ENCODE peak calls at places on chromosomes 12 and 14, in four cellular contexts. I is K562, R is HepG2, Q is GM12878. H is an unnamed sample.

GRCh38 chr12:94650143-94651056 is at the start of gene TMCC3:
- DNase-seq in I (no peak), R (no peak), Q (no peak), H (no peak)

GRCh38 chr14:36238666-36239363 is 62.3 kb upstream of the PTCSC3 start:
- DNase-seq in I (no peak), R (no peak), Q (no peak), H (no peak)

GRCh38 chr12:108559748-108560147 is 1.2 kb downstream of the SART3 start:
- DNase-seq in I (peak), R (no peak), Q (no peak), H (no peak)

GRCh38 chr12:84875241-84875640 is 37.4 kb downstream of the SLC6A15 start:
- DNase-seq in I (no peak), R (no peak), Q (no peak), H (no peak)

GRCh38 chr14:84490081-84490480 is 1039.9 kb upstream of the FLRT2 start:
- DNase-seq in I (no peak), R (no peak), Q (no peak), H (no peak)

GRCh38 chr14:25406818-25407217 is 356.9 kb upstream of the STXBP6 start:
- DNase-seq in I (no peak), R (peak), Q (no peak), H (no peak)

GRCh38 chr14:61927521-61927920 is 165.3 kb downstream of the SNAPC1 start:
- DNase-seq in I (no peak), R (no peak), Q (no peak), H (no peak)

GRCh38 chr14:105323663-105324062 is 9.1 kb downstream of the PACS2 start:
- DNase-seq in I (no peak), R (no peak), Q (no peak), H (no peak)

GRCh38 chr14:47705683-47706082 is 30.3 kb upstream of the MDGA2 start:
- DNase-seq in I (no peak), R (peak), Q (no peak), H (no peak)

GRCh38 chr12:58455146-58455545 is 465.2 kb downstream of the LRIG3 start:
- DNase-seq in I (no peak), R (no peak), Q (no peak), H (no peak)

GRCh38 chr12:45547132-45547531 is 182.4 kb upstream of the ARID2 start:
- DNase-seq in I (no peak), R (no peak), Q (no peak), H (no peak)

GRCh38 chr12:45543887-45544286 is 185.6 kb upstream of the ARID2 start:
- DNase-seq in I (peak), R (peak), Q (peak), H (peak)

GRCh38 chr12:45546545-45546944 is 183.0 kb upstream of the ARID2 start:
- DNase-seq in I (no peak), R (no peak), Q (no peak), H (no peak)

GRCh38 chr12:45549503-45549902 is 180.0 kb upstream of the ARID2 start:
- DNase-seq in I (no peak), R (no peak), Q (no peak), H (no peak)

GRCh38 chr12:45547822-45548221 is 181.7 kb upstream of the ARID2 start:
- DNase-seq in I (no peak), R (no peak), Q (no peak), H (no peak)
- TF ChIP-seq ZBTB33 in I (no peak), R (no peak), Q (no peak), H (no peak)

GRCh38 chr14:66979083-66979974 is 209.9 kb upstream of the GARIN2 start:
- DNase-seq in I (no peak), R (no peak), Q (no peak), H (no peak)
- TF ChIP-seq ZNF274 in I (no peak), R (no peak), Q (no peak), H (no peak)

DNA sequence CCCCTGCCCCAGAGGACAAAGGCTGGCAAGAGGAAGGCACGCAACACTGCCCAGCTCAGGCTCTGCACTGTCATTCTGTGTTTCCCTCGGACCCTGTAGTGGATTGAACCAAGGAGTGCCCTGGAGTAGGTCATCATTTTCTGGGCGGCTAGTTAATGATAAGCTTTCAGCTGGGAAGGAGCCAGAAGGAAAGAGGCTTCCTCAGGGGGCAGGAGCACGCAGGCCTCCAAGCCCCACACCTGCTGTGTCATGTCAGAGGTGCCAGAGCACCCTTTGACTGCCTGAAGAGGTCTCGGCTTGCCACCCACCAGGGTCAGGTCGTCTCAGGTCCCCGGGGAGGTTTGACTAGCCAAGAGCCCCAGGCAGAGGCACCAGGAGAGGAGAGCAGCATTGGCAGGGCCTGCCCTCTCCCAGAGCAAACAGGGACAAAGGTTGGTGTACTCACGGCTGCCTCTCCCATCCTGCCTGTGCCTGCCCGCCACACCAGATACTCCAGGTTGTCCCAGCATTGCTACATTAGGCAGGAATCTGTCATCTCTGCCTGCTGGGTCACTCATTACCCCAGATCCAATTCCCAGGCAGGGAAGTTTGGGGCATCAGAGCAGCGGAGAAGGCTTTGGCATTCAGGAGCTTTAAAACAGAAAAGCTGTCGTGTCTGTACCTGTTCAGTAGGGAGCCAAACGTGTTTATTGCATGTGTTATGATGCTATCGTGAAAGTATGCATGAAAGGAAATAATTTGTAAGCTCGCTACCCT is 33.5 kb upstream of the ATP2A2 start:
- DNase-seq in I (no peak), R (peak), Q (no peak), H (no peak)
- TF ChIP-seq ZBTB33 in I (no peak), R (no peak), Q (no peak), H (no peak)

GRCh38 chr12:113056631-113057488 is at the start of gene DTX1:
- DNase-seq in I (no peak), R (no peak), Q (no peak), H (no peak)
- TF ChIP-seq ZNF274 in I (no peak), R (no peak), Q (no peak), H (no peak)

GRCh38 chr14:73467800-73468199 is 9.5 kb upstream of the NUMB start:
- DNase-seq in I (no peak), R (no peak), Q (no peak), H (no peak)
- TF ChIP-seq ZBTB33 in I (no peak), R (no peak), Q (no peak), H (no peak)

GRCh38 chr12:8827551-8828347 is 5.3 kb downstream of the A2ML1 start:
- DNase-seq in I (no peak), R (no peak), Q (no peak), H (no peak)

GRCh38 chr12:8822298-8822697 is at the start of gene A2ML1:
- DNase-seq in I (no peak), R (no peak), Q (no peak), H (no peak)

GRCh38 chr12:8828514-8829127 is 6.2 kb downstream of the A2ML1 start:
- DNase-seq in I (no peak), R (no peak), Q (no peak), H (no peak)

GRCh38 chr12:8819676-8819980 is 2.8 kb upstream of the A2ML1 start:
- DNase-seq in I (peak), R (no peak), Q (no peak), H (no peak)

GRCh38 chr12:8823565-8824300 is 1.3 kb downstream of the A2ML1 start:
- DNase-seq in I (peak), R (no peak), Q (no peak), H (peak)
- TF ChIP-seq ZNF274 in I (no peak), R (no peak), Q (no peak), H (no peak)

DNA sequence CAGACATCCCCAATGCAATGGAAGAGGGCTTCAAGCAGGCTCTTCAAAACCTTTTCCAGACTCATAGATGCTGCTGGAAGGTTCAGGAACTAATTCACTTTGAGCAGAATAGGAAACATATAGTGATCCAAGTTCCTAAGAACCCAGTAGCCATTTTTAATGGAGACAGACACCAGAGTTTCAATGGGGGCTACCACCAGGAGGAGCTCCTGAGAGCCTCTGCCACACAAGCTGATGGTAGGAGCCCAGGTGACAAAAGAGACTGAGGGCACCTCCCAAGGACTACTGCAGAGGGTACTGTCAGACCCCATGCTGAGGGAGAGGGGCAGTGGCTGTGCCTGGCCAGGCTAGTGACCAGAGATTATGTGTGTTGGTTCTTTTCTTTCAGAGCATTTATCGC is 45.9 kb downstream of the IFNG start:
- DNase-seq in I (no peak), R (no peak), Q (no peak), H (peak)
- TF ChIP-seq ZBTB33 in I (no peak), R (no peak), Q (no peak), H (no peak)

GRCh38 chr12:52871291-52871961 is 22.6 kb upstream of the KRT78 start:
- DNase-seq in I (no peak), R (no peak), Q (no peak), H (no peak)
- TF ChIP-seq ZNF274 in I (no peak), R (no peak), Q (no peak), H (no peak)